ENCODE peak calls at places on chromosomes 1 and 21, in ten cellular contexts. One of them, this sample, is unnamed.

GRCh38 chr1:21238141-21238800 is 52.0 kb downstream of the ECE1 start:
- DNase-seq in pancreas: no peak
- DNase-seq in OCI-LY7: no peak
- DNase-seq in CD8-positive, alpha-beta T cell: no peak
- DNase-seq in SJSA1: peak; percentile 62
- DNase-seq in left ventricle myocardium inferior: no peak
- DNase-seq in colonic mucosa: no peak
- DNase-seq in naive thymus-derived CD4-positive, alpha-beta T cell: no peak
- DNase-seq in heart left ventricle: no peak
- DNase-seq in CD8-positive, alpha-beta memory T cell: no peak
- DNase-seq in this sample: no peak

GRCh38 chr1:35442737-35443136 is 114.5 kb downstream of the KIAA0319L start:
- DNase-seq in SJSA1: no peak
- DNase-seq in pancreas: no peak
- DNase-seq in left ventricle myocardium inferior: no peak
- DNase-seq in colonic mucosa: no peak
- DNase-seq in OCI-LY7: no peak
- DNase-seq in CD8-positive, alpha-beta T cell: no peak
- DNase-seq in CD8-positive, alpha-beta memory T cell: no peak
- DNase-seq in naive thymus-derived CD4-positive, alpha-beta T cell: peak; percentile 43
- DNase-seq in heart left ventricle: no peak
- DNase-seq in this sample: no peak

GRCh38 chr1:177256153-177256814 is 85.5 kb downstream of the BRINP2 start:
- DNase-seq in pancreas: peak; percentile 69
- DNase-seq in CD8-positive, alpha-beta T cell: no peak
- DNase-seq in left ventricle myocardium inferior: peak; percentile 52
- DNase-seq in SJSA1: peak; percentile 72
- DNase-seq in OCI-LY7: peak; percentile 4
- DNase-seq in CD8-positive, alpha-beta memory T cell: no peak
- DNase-seq in heart left ventricle: peak; percentile 77
- DNase-seq in naive thymus-derived CD4-positive, alpha-beta T cell: no peak
- DNase-seq in colonic mucosa: peak; percentile 47
- DNase-seq in this sample: peak; percentile 68

GRCh38 chr21:42097860-42098259 is 26.7 kb downstream of the UMODL1 start:
- DNase-seq in left ventricle myocardium inferior: no peak
- DNase-seq in heart left ventricle: peak; percentile 40
- DNase-seq in CD8-positive, alpha-beta T cell: no peak
- DNase-seq in CD8-positive, alpha-beta memory T cell: no peak
- DNase-seq in colonic mucosa: peak; percentile 76
- DNase-seq in pancreas: no peak
- DNase-seq in naive thymus-derived CD4-positive, alpha-beta T cell: no peak
- DNase-seq in OCI-LY7: no peak
- DNase-seq in SJSA1: peak; percentile 92
- DNase-seq in this sample: peak; percentile 88

GRCh38 chr1:160781129-160781808 is 14.7 kb upstream of the LY9 start:
- DNase-seq in left ventricle myocardium inferior: no peak
- DNase-seq in CD8-positive, alpha-beta T cell: no peak
- DNase-seq in pancreas: no peak
- DNase-seq in CD8-positive, alpha-beta memory T cell: no peak
- DNase-seq in OCI-LY7: no peak
- DNase-seq in naive thymus-derived CD4-positive, alpha-beta T cell: no peak
- DNase-seq in heart left ventricle: no peak
- DNase-seq in SJSA1: no peak
- DNase-seq in colonic mucosa: peak; percentile 88
- DNase-seq in this sample: no peak

GRCh38 chr1:171457412-171457811 is 27.9 kb upstream of the PRRC2C start:
- DNase-seq in naive thymus-derived CD4-positive, alpha-beta T cell: no peak
- DNase-seq in SJSA1: no peak
- DNase-seq in pancreas: no peak
- DNase-seq in colonic mucosa: no peak
- DNase-seq in heart left ventricle: no peak
- DNase-seq in left ventricle myocardium inferior: no peak
- DNase-seq in CD8-positive, alpha-beta memory T cell: no peak
- DNase-seq in OCI-LY7: no peak
- DNase-seq in CD8-positive, alpha-beta T cell: no peak
- DNase-seq in this sample: no peak

GRCh38 chr1:87410771-87411170 is 82.1 kb downstream of the LMO4 start:
- DNase-seq in CD8-positive, alpha-beta T cell: no peak
- DNase-seq in naive thymus-derived CD4-positive, alpha-beta T cell: no peak
- DNase-seq in CD8-positive, alpha-beta memory T cell: no peak
- DNase-seq in SJSA1: no peak
- DNase-seq in colonic mucosa: peak; percentile 24
- DNase-seq in heart left ventricle: peak; percentile 51
- DNase-seq in left ventricle myocardium inferior: peak; percentile 30
- DNase-seq in pancreas: peak; percentile 23
- DNase-seq in OCI-LY7: no peak
- DNase-seq in this sample: peak; percentile 60

GRCh38 chr1:56331207-56331891 is 248.0 kb downstream of the PLPP3 start:
- DNase-seq in CD8-positive, alpha-beta T cell: no peak
- DNase-seq in OCI-LY7: no peak
- DNase-seq in left ventricle myocardium inferior: no peak
- DNase-seq in CD8-positive, alpha-beta memory T cell: no peak
- DNase-seq in heart left ventricle: no peak
- DNase-seq in SJSA1: no peak
- DNase-seq in naive thymus-derived CD4-positive, alpha-beta T cell: no peak
- DNase-seq in pancreas: no peak
- DNase-seq in colonic mucosa: no peak
- DNase-seq in this sample: no peak

GRCh38 chr1:17032741-17033140 is 21.0 kb upstream of the ATP13A2 start:
- DNase-seq in pancreas: no peak
- DNase-seq in OCI-LY7: no peak
- DNase-seq in CD8-positive, alpha-beta memory T cell: no peak
- DNase-seq in heart left ventricle: no peak
- DNase-seq in SJSA1: no peak
- DNase-seq in naive thymus-derived CD4-positive, alpha-beta T cell: no peak
- DNase-seq in left ventricle myocardium inferior: no peak
- DNase-seq in colonic mucosa: no peak
- DNase-seq in CD8-positive, alpha-beta T cell: no peak
- DNase-seq in this sample: no peak

GRCh38 chr1:43760745-43761343 is 53.5 kb downstream of the ST3GAL3 start:
- DNase-seq in CD8-positive, alpha-beta T cell: no peak
- DNase-seq in heart left ventricle: no peak
- DNase-seq in pancreas: no peak
- DNase-seq in colonic mucosa: no peak
- DNase-seq in CD8-positive, alpha-beta memory T cell: no peak
- DNase-seq in left ventricle myocardium inferior: no peak
- DNase-seq in SJSA1: no peak
- DNase-seq in naive thymus-derived CD4-positive, alpha-beta T cell: no peak
- DNase-seq in OCI-LY7: no peak
- DNase-seq in this sample: peak; percentile 45

GRCh38 chr1:172638885-172639831 is 19.7 kb upstream of the FASLG start:
- DNase-seq in left ventricle myocardium inferior: no peak
- DNase-seq in OCI-LY7: no peak
- DNase-seq in pancreas: no peak
- DNase-seq in SJSA1: peak; percentile 86
- DNase-seq in heart left ventricle: peak; percentile 45
- DNase-seq in CD8-positive, alpha-beta memory T cell: peak; percentile 48
- DNase-seq in naive thymus-derived CD4-positive, alpha-beta T cell: peak; percentile 85
- DNase-seq in colonic mucosa: peak; percentile 21
- DNase-seq in CD8-positive, alpha-beta T cell: peak; percentile 43
- DNase-seq in this sample: no peak

DNA sequence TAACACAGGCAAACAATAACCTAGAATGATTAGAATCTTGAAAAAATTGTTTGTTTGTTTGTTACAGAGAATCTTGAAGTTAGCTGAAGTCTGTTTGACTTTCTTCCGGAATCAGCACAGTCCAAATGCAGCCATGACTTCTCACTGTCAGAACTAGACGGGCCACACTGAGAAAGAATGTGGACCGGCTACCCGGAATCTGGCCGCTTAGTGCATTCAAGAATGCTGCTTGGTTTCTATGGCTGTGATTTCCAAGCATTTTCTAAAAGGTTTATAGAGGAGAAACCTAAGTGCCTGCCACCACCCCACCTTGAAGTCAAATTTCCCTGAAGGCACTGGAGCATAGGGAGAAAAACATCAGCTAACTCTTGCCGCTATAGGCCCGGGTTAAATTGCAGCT is 231.0 kb downstream of the DISC1 start:
- DNase-seq in colonic mucosa: no peak
- DNase-seq in SJSA1: no peak
- DNase-seq in OCI-LY7: no peak
- DNase-seq in CD8-positive, alpha-beta T cell: no peak
- DNase-seq in CD8-positive, alpha-beta memory T cell: no peak
- DNase-seq in left ventricle myocardium inferior: no peak
- DNase-seq in heart left ventricle: no peak
- DNase-seq in pancreas: no peak
- DNase-seq in naive thymus-derived CD4-positive, alpha-beta T cell: no peak
- DNase-seq in this sample: no peak
- H3K4me3 ChIP-seq in colonic mucosa: no peak overlapping the region
- H3K4me3 ChIP-seq in SJSA1: no peak overlapping the region
- H3K4me3 ChIP-seq in OCI-LY7: no peak overlapping the region
- H3K4me3 ChIP-seq in CD8-positive, alpha-beta T cell: no peak overlapping the region
- H3K4me3 ChIP-seq in CD8-positive, alpha-beta memory T cell: no peak overlapping the region
- H3K4me3 ChIP-seq in left ventricle myocardium inferior: no peak overlapping the region
- H3K4me3 ChIP-seq in heart left ventricle: no peak overlapping the region
- H3K4me3 ChIP-seq in pancreas: no peak overlapping the region
- H3K4me3 ChIP-seq in naive thymus-derived CD4-positive, alpha-beta T cell: no peak overlapping the region
- H3K4me3 ChIP-seq in this sample: no peak overlapping the region

DNA sequence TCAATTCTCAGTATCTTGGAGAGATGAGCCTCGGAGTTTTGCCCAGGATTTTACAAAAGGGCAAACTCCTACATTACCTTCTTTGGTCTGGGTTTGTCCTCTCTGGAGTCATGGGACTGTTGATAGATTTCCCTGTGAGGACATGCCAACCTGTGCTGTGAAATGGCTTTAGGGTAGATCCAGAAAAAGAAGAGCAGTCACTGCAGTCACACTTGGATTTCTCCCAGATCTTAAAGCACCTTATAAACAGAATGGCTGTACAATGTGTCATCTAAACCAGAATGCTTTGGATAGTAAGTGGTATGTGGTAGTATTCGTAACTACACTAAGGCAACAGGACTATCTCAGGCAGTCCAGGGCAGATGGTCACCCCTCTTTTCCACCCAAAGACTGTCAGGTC is 1.9 kb upstream of the CSRP1 start:
- DNase-seq in left ventricle myocardium inferior: no peak
- DNase-seq in naive thymus-derived CD4-positive, alpha-beta T cell: no peak
- DNase-seq in colonic mucosa: no peak
- DNase-seq in heart left ventricle: no peak
- DNase-seq in CD8-positive, alpha-beta T cell: no peak
- DNase-seq in SJSA1: peak; percentile 67
- DNase-seq in pancreas: no peak
- DNase-seq in OCI-LY7: no peak
- DNase-seq in CD8-positive, alpha-beta memory T cell: no peak
- DNase-seq in this sample: no peak
- H3K4me1 ChIP-seq in left ventricle myocardium inferior: peaks cover 67% of the 10 kb centered on the region
- H3K4me1 ChIP-seq in naive thymus-derived CD4-positive, alpha-beta T cell: peaks cover 20% of the 10 kb centered on the region
- H3K4me1 ChIP-seq in colonic mucosa: peaks cover 6% of the 10 kb centered on the region
- H3K4me1 ChIP-seq in heart left ventricle: peaks cover 60% of the 10 kb centered on the region
- H3K4me1 ChIP-seq in CD8-positive, alpha-beta T cell: peaks cover 26% of the 10 kb centered on the region
- H3K4me1 ChIP-seq in SJSA1: peaks cover 62% of the 10 kb centered on the region
- H3K4me1 ChIP-seq in pancreas: peaks cover 47% of the 10 kb centered on the region
- H3K4me1 ChIP-seq in OCI-LY7: peaks cover 88% of the 10 kb centered on the region
- H3K4me1 ChIP-seq in CD8-positive, alpha-beta memory T cell: peaks cover 25% of the 10 kb centered on the region
- H3K4me1 ChIP-seq in this sample: peaks cover 50% of the 10 kb centered on the region

DNA sequence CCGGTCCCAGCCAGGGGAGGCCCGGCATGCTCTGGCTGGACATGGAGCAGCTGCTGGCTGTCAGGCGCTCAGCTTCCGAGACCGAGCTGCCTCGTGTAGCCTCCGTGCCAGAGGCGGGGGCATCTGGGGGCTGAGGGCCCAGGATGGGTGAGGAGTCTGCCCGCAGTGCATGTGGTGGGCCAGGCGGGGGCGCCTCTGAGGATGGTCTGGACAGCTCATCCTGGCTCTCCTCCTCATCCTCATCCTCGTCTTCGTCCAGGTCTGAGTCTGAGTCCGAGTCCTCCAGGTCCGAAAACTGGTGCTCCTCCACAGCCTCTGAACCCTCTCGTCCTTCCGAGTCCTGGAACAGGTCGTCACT is 28.9 kb upstream of the EDN2 start:
- DNase-seq in SJSA1: no peak
- DNase-seq in naive thymus-derived CD4-positive, alpha-beta T cell: no peak
- DNase-seq in CD8-positive, alpha-beta T cell: no peak
- DNase-seq in OCI-LY7: no peak
- DNase-seq in CD8-positive, alpha-beta memory T cell: no peak
- DNase-seq in left ventricle myocardium inferior: no peak
- DNase-seq in heart left ventricle: peak; percentile 61
- DNase-seq in pancreas: no peak
- DNase-seq in colonic mucosa: no peak
- DNase-seq in this sample: no peak
- H3K27ac ChIP-seq in SJSA1: no peak overlapping the region
- H3K27ac ChIP-seq in naive thymus-derived CD4-positive, alpha-beta T cell: no peak overlapping the region
- H3K27ac ChIP-seq in CD8-positive, alpha-beta T cell: no peak overlapping the region
- H3K27ac ChIP-seq in OCI-LY7: no peak overlapping the region
- H3K27ac ChIP-seq in CD8-positive, alpha-beta memory T cell: no peak overlapping the region
- H3K27ac ChIP-seq in left ventricle myocardium inferior: no peak overlapping the region
- H3K27ac ChIP-seq in heart left ventricle: no peak overlapping the region
- H3K27ac ChIP-seq in pancreas: no peak overlapping the region
- H3K27ac ChIP-seq in colonic mucosa: no peak overlapping the region
- H3K27ac ChIP-seq in this sample: no peak overlapping the region

GRCh38 chr1:235328271-235329138 is at the start of gene GGPS1:
- DNase-seq in CD8-positive, alpha-beta T cell: peak; percentile 99
- DNase-seq in left ventricle myocardium inferior: peak; percentile 98
- DNase-seq in SJSA1: peak; percentile 99
- DNase-seq in OCI-LY7: peak; percentile 100
- DNase-seq in naive thymus-derived CD4-positive, alpha-beta T cell: peak; percentile 99
- DNase-seq in pancreas: peak; percentile 98
- DNase-seq in heart left ventricle: peak; percentile 99
- DNase-seq in colonic mucosa: peak; percentile 98
- DNase-seq in CD8-positive, alpha-beta memory T cell: peak; percentile 98
- DNase-seq in this sample: peak; percentile 97

GRCh38 chr1:235331391-235331790 is 3.0 kb downstream of the GGPS1 start:
- DNase-seq in naive thymus-derived CD4-positive, alpha-beta T cell: no peak
- DNase-seq in heart left ventricle: no peak
- DNase-seq in pancreas: no peak
- DNase-seq in colonic mucosa: no peak
- DNase-seq in SJSA1: no peak
- DNase-seq in left ventricle myocardium inferior: no peak
- DNase-seq in CD8-positive, alpha-beta memory T cell: no peak
- DNase-seq in OCI-LY7: no peak
- DNase-seq in CD8-positive, alpha-beta T cell: no peak
- DNase-seq in this sample: no peak

GRCh38 chr1:235329139-235329808 is 904 bp downstream of the GGPS1 start:
- DNase-seq in left ventricle myocardium inferior: no peak
- DNase-seq in SJSA1: no peak
- DNase-seq in OCI-LY7: peak; percentile 84
- DNase-seq in naive thymus-derived CD4-positive, alpha-beta T cell: no peak
- DNase-seq in colonic mucosa: peak; percentile 42
- DNase-seq in heart left ventricle: no peak
- DNase-seq in CD8-positive, alpha-beta memory T cell: peak; percentile 38
- DNase-seq in CD8-positive, alpha-beta T cell: peak; percentile 37
- DNase-seq in pancreas: peak; percentile 36
- DNase-seq in this sample: no peak

GRCh38 chr1:235327559-235328270 is at the start of gene ARID4B:
- DNase-seq in left ventricle myocardium inferior: peak; percentile 78
- DNase-seq in OCI-LY7: no peak
- DNase-seq in SJSA1: peak; percentile 89
- DNase-seq in heart left ventricle: peak; percentile 89
- DNase-seq in pancreas: peak; percentile 90
- DNase-seq in CD8-positive, alpha-beta memory T cell: peak; percentile 41
- DNase-seq in colonic mucosa: no peak
- DNase-seq in CD8-positive, alpha-beta T cell: no peak
- DNase-seq in naive thymus-derived CD4-positive, alpha-beta T cell: no peak
- DNase-seq in this sample: no peak

DNA sequence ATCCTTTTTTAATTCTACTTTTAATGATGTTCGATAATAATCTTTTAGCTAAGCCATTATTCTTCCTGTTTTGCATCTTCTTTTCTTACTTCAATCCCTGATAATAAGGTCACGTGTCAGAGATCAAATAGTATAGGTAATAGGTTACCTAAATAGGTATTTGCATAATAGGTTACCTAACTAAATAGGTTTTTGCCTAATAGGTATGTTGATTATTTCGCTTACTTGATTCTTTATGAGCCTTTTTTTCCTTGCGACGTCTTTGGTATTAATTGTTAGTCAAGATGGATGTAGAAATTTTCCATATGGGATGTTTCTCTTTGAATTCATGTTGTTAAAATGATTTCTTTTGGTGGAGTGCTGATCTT is 2.5 kb downstream of the GGPS1 start:
- DNase-seq in CD8-positive, alpha-beta T cell: no peak
- DNase-seq in pancreas: no peak
- DNase-seq in SJSA1: no peak
- DNase-seq in OCI-LY7: no peak
- DNase-seq in colonic mucosa: no peak
- DNase-seq in naive thymus-derived CD4-positive, alpha-beta T cell: no peak
- DNase-seq in heart left ventricle: no peak
- DNase-seq in CD8-positive, alpha-beta memory T cell: no peak
- DNase-seq in left ventricle myocardium inferior: no peak
- DNase-seq in this sample: no peak
- H3K4me3 ChIP-seq in CD8-positive, alpha-beta T cell: no peak overlapping the region
- H3K4me3 ChIP-seq in pancreas: no peak overlapping the region
- H3K4me3 ChIP-seq in SJSA1: no peak overlapping the region
- H3K4me3 ChIP-seq in OCI-LY7: peak overlapping the region; percentile 87
- H3K4me3 ChIP-seq in colonic mucosa: no peak overlapping the region
- H3K4me3 ChIP-seq in naive thymus-derived CD4-positive, alpha-beta T cell: peak overlapping the region; percentile 37
- H3K4me3 ChIP-seq in heart left ventricle: no peak overlapping the region
- H3K4me3 ChIP-seq in CD8-positive, alpha-beta memory T cell: peak overlapping the region; percentile 29
- H3K4me3 ChIP-seq in left ventricle myocardium inferior: peak overlapping the region; percentile 96
- H3K4me3 ChIP-seq in this sample: peak overlapping the region; percentile 83

This sample was measured in A673.